ENCODE peak calls at places on chromosomes 16 and 17, in four cellular contexts. W is K562, B is Caco-2, R is mammary epithelial cell. N is an unnamed sample.
A peak's percentile ranks its signal among the peaks of the same experiment; 100 is the strongest.

GRCh38 chr16:57042157-57043111 is 49.9 kb upstream of the CPNE2 start:
- DNase-seq in W (no peak), B (no peak), R (peak; percentile 75), N (peak; percentile 73)

GRCh38 chr16:3413730-3414379 is 12.8 kb downstream of the ZNF174 start:
- DNase-seq in W (no peak), B (no peak), R (no peak), N (no peak)

GRCh38 chr17:62600805-62601204 is 26.7 kb upstream of the MRC2 start:
- DNase-seq in W (no peak), B (no peak), R (no peak), N (no peak)

GRCh38 chr16:88619859-88620655 is 18.3 kb upstream of the IL17C start:
- DNase-seq in W (no peak), B (no peak), R (no peak), N (no peak)

GRCh38 chr17:65564793-65565192 is 3.3 kb upstream of the AXIN2 start:
- DNase-seq in W (no peak), B (peak; percentile 69), R (no peak), N (no peak)

GRCh38 chr16:46817961-46818360 is 13.0 kb downstream of the C16orf87 start:
- DNase-seq in W (peak; percentile 45), B (no peak), R (no peak), N (no peak)

GRCh38 chr17:81924557-81925532 is 2.7 kb downstream of the MAFG start:
- DNase-seq in W (peak; percentile 83), B (no peak), R (no peak), N (no peak)

GRCh38 chr17:50630524-50631194 is 4.0 kb upstream of the ABCC3 start:
- DNase-seq in W (no peak), B (peak; percentile 91), R (peak; percentile 41), N (peak; percentile 45)

GRCh38 chr17:27539794-27540193 is 83.5 kb downstream of the KSR1 start:
- DNase-seq in W (no peak), B (no peak), R (no peak), N (no peak)

GRCh38 chr16:65227041-65227835 is 105.4 kb upstream of the CDH11 start:
- DNase-seq in W (no peak), B (no peak), R (no peak), N (no peak)

GRCh38 chr16:30972872-30973271 is 12.1 kb upstream of the HSD3B7 start:
- DNase-seq in W (no peak), B (peak; percentile 33), R (no peak), N (no peak)
- TF ChIP-seq CTCF in W (peak; percentile 63), B (peak; percentile 23), R (no peak), N (no peak)

GRCh38 chr17:1122681-1123396 is 56.9 kb downstream of the ABR start:
- DNase-seq in W (peak; percentile 69), B (peak; percentile 91), R (peak; percentile 68), N (peak; percentile 74)
- TF ChIP-seq CTCF in W (peak; percentile 84), B (peak; percentile 90), R (peak; percentile 77), N (no peak)

DNA sequence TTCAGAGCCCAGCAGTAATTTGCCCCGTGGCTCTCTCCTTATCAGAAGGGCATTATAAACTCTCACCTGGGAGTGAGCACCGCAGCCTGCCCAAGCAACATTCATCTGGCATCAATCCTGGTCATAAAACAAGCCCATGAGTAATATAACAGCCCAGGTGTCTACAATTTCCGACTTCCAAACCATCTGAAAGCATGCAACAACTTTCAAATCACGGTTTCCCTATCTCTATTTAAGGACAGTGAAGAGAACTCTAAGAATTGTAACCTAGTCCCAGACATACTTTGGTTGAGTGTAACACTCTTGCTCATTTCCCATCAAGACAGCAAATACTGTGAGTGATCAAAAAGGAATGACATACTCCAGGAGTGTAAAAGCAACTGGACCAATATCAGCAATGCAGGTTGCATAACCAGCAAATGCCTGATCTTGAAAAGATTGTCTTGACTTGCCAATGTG is 487.4 kb upstream of the SOX9 start:
- DNase-seq in W (no peak), B (no peak), R (peak; percentile 99), N (no peak)
- TF ChIP-seq CTCF in W (no peak), B (no peak), R (no peak), N (no peak)

DNA sequence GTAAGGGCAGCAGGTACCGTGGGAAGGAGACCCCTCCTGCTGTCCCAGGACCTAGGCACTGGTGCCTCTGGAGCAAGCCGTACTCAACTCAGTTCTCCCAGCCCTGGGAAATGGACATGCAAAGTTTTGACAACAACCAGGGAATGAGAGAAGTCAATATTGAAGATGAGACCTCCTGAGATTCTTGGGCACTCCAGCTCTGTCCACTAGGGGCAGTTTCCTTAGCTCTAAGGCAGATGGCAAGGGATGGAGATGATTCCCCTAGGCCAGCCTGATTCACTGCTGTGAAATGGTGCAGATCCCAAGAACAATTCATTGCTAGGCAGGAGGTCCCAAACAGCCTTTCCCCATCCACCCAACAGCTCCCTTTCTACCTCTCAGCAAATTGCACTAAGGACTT is 20.6 kb upstream of the SDR42E2 start:
- DNase-seq in W (peak; percentile 34), B (peak; percentile 6), R (peak; percentile 13), N (no peak)
- TF ChIP-seq CTCF in W (peak; percentile 44), B (peak; percentile 68), R (peak; percentile 64), N (no peak)

DNA sequence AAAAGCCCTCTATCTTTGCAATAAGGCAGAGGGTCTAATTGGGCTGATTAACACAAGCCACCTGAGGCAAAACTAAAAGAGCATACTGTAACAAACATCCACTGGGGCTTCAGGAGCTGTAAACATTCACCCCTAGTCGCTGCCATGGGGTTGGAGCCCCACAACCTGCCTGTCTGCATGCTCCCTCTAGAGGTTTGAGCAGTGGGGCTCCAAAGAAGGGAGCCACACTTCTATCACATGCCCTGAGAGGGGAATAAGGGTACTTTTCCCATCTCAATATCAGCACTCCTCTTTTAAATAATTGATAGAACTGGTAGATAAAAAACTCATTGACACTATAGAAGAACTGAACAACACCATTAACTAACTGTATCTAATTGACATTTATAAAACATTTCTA is 130.1 kb upstream of the COX10 start:
- DNase-seq in W (no peak), B (no peak), R (no peak), N (no peak)
- TF ChIP-seq CTCF in W (no peak), B (no peak), R (no peak), N (no peak)

GRCh38 chr17:41910701-41911391 is 7.9 kb downstream of the ACLY start:
- DNase-seq in W (no peak), B (no peak), R (peak; percentile 19), N (no peak)

GRCh38 chr17:41913798-41914197 is 5.0 kb downstream of the ACLY start:
- DNase-seq in W (no peak), B (no peak), R (no peak), N (no peak)

GRCh38 chr17:41915020-41915419 is 3.7 kb downstream of the ACLY start:
- DNase-seq in W (no peak), B (no peak), R (no peak), N (no peak)

GRCh38 chr17:41914358-41914766 is 4.4 kb downstream of the ACLY start:
- DNase-seq in W (no peak), B (peak; percentile 57), R (no peak), N (no peak)

GRCh38 chr17:41912925-41913324 is 5.8 kb downstream of the ACLY start:
- DNase-seq in W (no peak), B (no peak), R (no peak), N (no peak)
- TF ChIP-seq CTCF in W (no peak), B (no peak), R (no peak), N (no peak)

DNA sequence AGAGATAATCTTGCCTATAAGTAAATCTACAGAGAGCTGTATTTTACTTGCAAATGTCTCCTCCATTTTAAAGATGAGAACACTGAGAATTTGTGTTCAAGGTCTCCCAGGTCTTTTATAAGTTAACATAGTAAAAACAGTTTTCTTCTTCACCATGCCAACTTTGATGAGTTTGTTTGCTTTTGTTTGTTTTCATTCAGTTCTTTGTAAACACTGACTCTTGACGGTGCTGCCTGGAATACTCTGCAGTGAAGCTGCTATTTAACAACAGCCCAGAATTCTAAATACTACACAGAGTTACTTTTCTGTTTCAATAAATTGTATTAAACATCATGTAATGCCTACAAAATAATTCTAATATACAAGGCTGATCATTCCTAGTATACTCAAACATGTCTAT is 41.4 kb upstream of the PITPNM3 start:
- DNase-seq in W (no peak), B (no peak), R (no peak), N (no peak)
- TF ChIP-seq CTCF in W (no peak), B (no peak), R (no peak), N (no peak)

DNA sequence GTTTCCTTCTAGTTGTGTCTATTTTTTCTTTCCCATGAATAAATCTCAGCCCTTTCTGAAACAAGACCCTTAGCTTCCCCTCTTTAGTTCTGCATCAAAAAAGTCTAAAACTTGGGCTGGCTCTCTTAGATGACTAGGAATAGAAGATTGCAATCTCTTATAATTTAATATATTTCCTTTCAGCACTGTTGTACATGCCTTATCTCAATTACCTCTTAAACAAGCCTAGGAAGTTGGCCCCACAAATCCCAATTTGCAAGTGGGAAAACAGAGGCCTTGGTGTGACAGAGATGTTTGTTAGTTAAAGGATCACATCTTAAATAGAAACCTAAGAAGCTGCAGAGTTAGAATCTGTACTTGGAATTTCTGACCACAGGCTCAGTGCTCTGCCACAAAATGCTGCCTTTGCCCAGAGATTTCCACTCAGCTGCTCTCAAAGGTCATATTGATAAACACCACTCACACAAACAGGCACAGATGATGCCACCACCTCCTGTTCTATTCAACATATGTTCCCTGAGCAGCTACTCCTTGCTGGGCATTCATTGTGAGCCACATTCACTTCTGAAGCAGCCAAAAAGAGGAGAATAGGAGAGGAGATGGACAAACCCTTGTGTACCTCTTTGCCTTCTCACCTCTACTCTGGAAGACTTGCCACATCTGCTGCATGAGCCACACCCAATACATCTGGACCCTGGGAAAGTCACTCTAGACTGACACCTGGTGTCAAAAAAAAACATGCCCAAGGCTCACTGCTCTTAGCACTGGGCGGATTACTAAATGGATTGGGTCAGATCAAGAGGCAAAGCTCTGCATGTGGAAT is 5.5 kb downstream of the CCDC182 start:
- DNase-seq in W (peak; percentile 53), B (peak; percentile 62), R (peak; percentile 46), N (no peak)
- TF ChIP-seq CTCF in W (peak; percentile 60), B (peak; percentile 65), R (peak; percentile 49), N (no peak)

N was measured in activated B cell treated with CpG ODN at 0.5 μM for 24 hours.